ENCODE peak calls at places on chromosomes 3 and 15, in six cellular contexts. C is transverse colon, D is A549, G is GM12878, M is tibial nerve, U is ovary. H is an unnamed sample.
A peak's percentile ranks its signal among the peaks of the same experiment; 100 is the strongest.

GRCh38 chr15:78840661-78841060 is 29.4 kb upstream of the ADAMTS7 start:
- DNase-seq in C (no peak), D (no peak), G (no peak), M (no peak), U (no peak), H (no peak)

GRCh38 chr3:146384786-146385185 is 84.6 kb downstream of the PLSCR2 start:
- DNase-seq in C (no peak), D (no peak), G (no peak), M (no peak), U (no peak), H (no peak)

GRCh38 chr3:46860381-46861292 is 2.6 kb downstream of the MYL3 start:
- DNase-seq in C (no peak), D (no peak), G (no peak), M (peak; percentile 13), U (peak; percentile 7), H (peak; percentile 68)

GRCh38 chr15:43776101-43776717 is 557 bp downstream of the ELL3 start:
- DNase-seq in C (peak; percentile 60), D (no peak), G (peak; percentile 66), M (no peak), U (peak; percentile 43), H (no peak)

GRCh38 chr3:194399874-194400411 is 877 bp upstream of the GP5 start:
- DNase-seq in C (no peak), D (no peak), G (no peak), M (no peak), U (no peak), H (no peak)

GRCh38 chr3:171748341-171748918 is 61.9 kb downstream of the PLD1 start:
- DNase-seq in C (no peak), D (no peak), G (no peak), M (no peak), U (no peak), H (no peak)

GRCh38 chr3:9793161-9793781 is 389 bp downstream of the ARPC4 start:
- DNase-seq in C (peak; percentile 57), D (no peak), G (no peak), M (no peak), U (no peak), H (no peak)

GRCh38 chr3:100880072-100880471 is 113.1 kb downstream of the ABI3BP start:
- DNase-seq in C (no peak), D (no peak), G (no peak), M (no peak), U (no peak), H (no peak)

GRCh38 chr3:140436421-140436820 is 241.4 kb upstream of the TRIM42 start:
- DNase-seq in C (no peak), D (no peak), G (no peak), M (no peak), U (no peak), H (no peak)

GRCh38 chr15:25737218-25737643 is 125.9 kb downstream of the ATP10A start:
- DNase-seq in C (no peak), D (no peak), G (no peak), M (peak; percentile 36), U (no peak), H (no peak)

GRCh38 chr15:96354731-96355560 is 24.4 kb downstream of the NR2F2 start:
- DNase-seq in C (no peak), D (peak; percentile 79), G (no peak), M (no peak), U (no peak), H (no peak)

GRCh38 chr3:136919799-136920580 is 37.8 kb upstream of the IL20RB start:
- DNase-seq in C (no peak), D (no peak), G (no peak), M (no peak), U (no peak), H (no peak)

GRCh38 chr3:95926904-95927501 is 887.4 kb upstream of the EPHA6 start:
- DNase-seq in C (no peak), D (no peak), G (no peak), M (no peak), U (no peak), H (no peak)

DNA sequence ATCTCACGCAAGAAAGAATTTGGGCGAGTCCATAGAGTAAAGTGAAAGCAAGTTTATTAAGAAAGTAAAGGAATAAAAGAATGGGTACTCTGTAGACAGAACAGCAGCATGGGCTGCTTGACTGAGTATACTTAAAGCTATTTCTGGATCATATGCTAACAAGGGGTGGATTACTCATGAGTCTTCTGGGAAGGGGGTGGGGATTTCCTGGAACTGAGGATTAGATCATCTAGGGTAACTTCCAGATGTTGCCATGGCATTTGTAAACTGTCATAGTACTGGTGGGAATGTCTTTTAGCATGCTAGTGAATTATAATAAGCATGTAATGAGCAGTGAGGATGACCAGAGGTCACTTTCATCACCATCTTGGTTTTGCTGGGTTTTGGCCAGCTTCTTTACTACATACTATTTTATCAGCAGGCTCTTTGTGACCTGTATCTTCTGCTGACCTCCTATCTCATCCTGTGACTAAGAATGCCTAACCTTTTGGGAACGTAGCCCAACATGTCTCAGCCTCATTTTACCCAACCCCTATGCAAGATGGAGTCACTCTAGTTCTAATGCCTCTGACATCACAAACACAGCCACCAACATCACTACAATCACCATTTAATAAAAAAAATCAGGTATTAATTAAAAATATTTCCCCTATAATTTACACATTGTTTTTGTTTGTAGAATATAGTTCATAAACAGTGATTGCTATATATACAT is 890.7 kb upstream of the EPHA6 start:
- DNase-seq in C (no peak), D (no peak), G (no peak), M (no peak), U (no peak), H (peak; percentile 73)
- TF ChIP-seq EP300 in C (no peak), D (no peak), G (no peak), M (peak; percentile 70), U (no peak), H (no peak)

GRCh38 chr3:14555835-14556234 is 15.7 kb upstream of the GRIP2 start:
- DNase-seq in C (peak; percentile 20), D (no peak), G (no peak), M (no peak), U (no peak), H (no peak)

GRCh38 chr3:14561051-14561634 is 21.0 kb upstream of the GRIP2 start:
- DNase-seq in C (no peak), D (no peak), G (no peak), M (no peak), U (no peak), H (no peak)

GRCh38 chr3:14554715-14555114 is 14.6 kb upstream of the GRIP2 start:
- DNase-seq in C (no peak), D (no peak), G (no peak), M (no peak), U (no peak), H (no peak)

GRCh38 chr3:14560110-14560509 is 20.0 kb upstream of the GRIP2 start:
- DNase-seq in C (no peak), D (no peak), G (no peak), M (no peak), U (no peak), H (no peak)

DNA sequence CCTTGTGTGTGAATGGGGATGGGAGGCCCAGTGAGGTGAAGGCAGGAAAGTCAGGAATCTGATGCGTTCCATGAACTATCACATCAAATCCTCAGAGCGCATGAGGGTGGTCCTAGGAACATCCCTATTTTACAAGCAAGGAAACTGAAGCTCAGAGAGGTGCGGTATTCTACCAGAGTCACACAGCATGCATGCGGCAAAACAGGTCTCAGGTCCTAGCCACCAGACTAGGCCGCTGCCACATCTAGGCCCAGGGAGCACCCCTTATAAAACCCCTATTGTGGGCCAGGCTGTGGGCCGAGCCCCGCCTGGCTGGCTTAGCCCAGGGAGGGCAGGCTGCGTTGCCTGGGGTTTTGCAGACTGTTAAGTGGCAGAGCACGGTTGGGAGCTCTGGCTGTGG is 17.9 kb upstream of the GRIP2 start:
- DNase-seq in C (no peak), D (no peak), G (no peak), M (no peak), U (no peak), H (no peak)
- H3K4me1 ChIP-seq in C (peaks cover 6% of the 10 kb centered on the region), D (peaks cover 11% of the 10 kb centered on the region), G (no peaks in the 10 kb centered on the region), M (peaks cover 6% of the 10 kb centered on the region), U (no peaks in the 10 kb centered on the region), H (peaks cover 21% of the 10 kb centered on the region)

DNA sequence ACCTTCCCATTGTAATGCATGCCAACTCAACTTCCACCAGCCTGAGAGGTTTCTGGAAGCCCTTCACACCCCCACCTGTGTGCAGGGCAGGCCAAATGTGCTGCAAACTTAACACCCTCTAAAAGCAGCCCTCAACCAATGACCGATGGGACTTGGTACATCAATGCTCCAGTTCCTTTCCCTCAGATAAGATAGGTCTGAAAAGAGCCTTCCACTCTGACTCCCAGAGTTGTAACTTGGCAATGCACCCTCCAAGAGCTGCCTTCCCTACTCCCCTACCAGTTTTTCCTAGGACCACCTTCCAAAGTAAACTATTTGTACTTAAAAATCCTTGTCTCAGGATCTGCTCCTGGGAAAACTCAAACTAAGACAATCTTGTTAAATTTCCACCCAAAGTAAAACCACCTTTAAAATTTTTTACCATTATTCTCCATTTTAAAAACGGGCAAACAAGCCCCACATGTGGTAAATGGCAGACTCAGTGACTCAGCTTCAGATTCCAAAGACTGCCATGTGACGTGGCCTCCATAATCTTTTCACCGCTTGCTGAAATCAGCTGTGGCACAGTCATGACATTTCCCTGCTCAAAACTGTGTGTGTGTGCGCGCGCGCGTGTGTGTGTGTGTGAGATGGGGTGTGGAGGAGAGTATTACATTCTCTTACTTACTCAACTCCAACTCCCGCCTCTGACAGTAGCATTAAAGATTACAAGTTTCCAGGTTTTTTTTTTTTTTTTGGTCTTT is 17.2 kb downstream of the RASGRP1 start:
- DNase-seq in C (no peak), D (no peak), G (no peak), M (no peak), U (no peak), H (no peak)
- TF ChIP-seq EP300 in C (no peak), D (no peak), G (no peak), M (no peak), U (no peak), H (no peak)

GRCh38 chr15:40872791-40873526 is 1.1 kb downstream of the RHOV start:
- DNase-seq in C (no peak), D (no peak), G (no peak), M (no peak), U (no peak), H (no peak)

GRCh38 chr15:40869686-40870085 is 4.3 kb downstream of the RHOV start:
- DNase-seq in C (no peak), D (no peak), G (no peak), M (no peak), U (no peak), H (no peak)

GRCh38 chr15:40870716-40871115 is 3.3 kb downstream of the RHOV start:
- DNase-seq in C (no peak), D (no peak), G (no peak), M (no peak), U (no peak), H (no peak)

GRCh38 chr15:40873625-40874561 is at the start of gene RHOV:
- DNase-seq in C (peak; percentile 85), D (peak; percentile 76), G (no peak), M (no peak), U (peak; percentile 21), H (peak; percentile 80)

GRCh38 chr15:40871749-40872617 is 2.1 kb downstream of the RHOV start:
- DNase-seq in C (peak; percentile 77), D (no peak), G (peak; percentile 76), M (no peak), U (no peak), H (no peak)
- H3K4me1 ChIP-seq in C (peaks cover 19% of the 10 kb centered on the region), D (peaks cover 14% of the 10 kb centered on the region), G (peaks cover 30% of the 10 kb centered on the region), M (peaks cover 15% of the 10 kb centered on the region), U (peaks cover 3% of the 10 kb centered on the region), H (peaks cover 43% of the 10 kb centered on the region)